ENCODE peak calls at places on chromosomes 5 and 9, in four cellular contexts. S, Q, E and V are unnamed samples.

GRCh38 chr9:21993893-21994525 is at the start of gene CDKN2A:
- DNase-seq in E (no peak), Q (peak), S (peak), V (no peak)

GRCh38 chr5:131396015-131396414 is 132.2 kb downstream of the CDC42SE2 start:
- DNase-seq in Q (no peak), S (peak), E (no peak), V (no peak)

GRCh38 chr5:131265318-131265803 is 1.5 kb downstream of the CDC42SE2 start:
- DNase-seq in Q (peak), S (no peak), E (no peak), V (no peak)

GRCh38 chr5:40204157-40204556 is 475.6 kb upstream of the PTGER4 start:
- DNase-seq in E (no peak), Q (no peak), S (no peak), V (no peak)

GRCh38 chr9:21443849-21444625 is 3.8 kb downstream of the IFNA1 start:
- DNase-seq in E (no peak), S (peak), Q (no peak), V (no peak)

GRCh38 chr9:131037336-131038255 is 28.6 kb downstream of the LAMC3 start:
- DNase-seq in S (no peak), E (no peak), Q (no peak), V (no peak)

GRCh38 chr9:114000671-114001409 is 77.3 kb downstream of the AMBP start:
- DNase-seq in Q (no peak), E (no peak), S (no peak), V (no peak)

GRCh38 chr9:96086936-96087582 is 211.6 kb downstream of the ERCC6L2 start:
- DNase-seq in S (no peak), E (no peak), Q (no peak), V (no peak)

GRCh38 chr9:81410201-81410600 is 279.1 kb downstream of the TLE1 start:
- DNase-seq in S (no peak), E (no peak), Q (no peak), V (no peak)

GRCh38 chr9:14692918-14693861 is at the start of gene ZDHHC21:
- DNase-seq in E (peak), S (peak), Q (peak), V (no peak)

GRCh38 chr9:127667127-127667844 is 39.5 kb upstream of the CFAP157 start:
- DNase-seq in Q (no peak), E (no peak), S (no peak), V (no peak)

GRCh38 chr5:40828690-40829661 is 6.0 kb downstream of the RPL37 start:
- DNase-seq in E (no peak), Q (no peak), S (no peak), V (no peak)

GRCh38 chr9:107336718-107337360 is 53.8 kb downstream of the RAD23B start:
- DNase-seq in S (no peak), E (no peak), Q (no peak), V (no peak)

GRCh38 chr9:81499021-81499454 is 190.3 kb downstream of the TLE1 start:
- DNase-seq in S (no peak), E (no peak), Q (no peak), V (no peak)

GRCh38 chr9:32873546-32873945 is 90.2 kb downstream of the TMEM215 start:
- DNase-seq in S (no peak), Q (no peak), E (no peak), V (no peak)

GRCh38 chr5:140327589-140327988 is 18.8 kb downstream of the HBEGF start:
- DNase-seq in S (no peak), E (no peak), Q (no peak), V (no peak)

GRCh38 chr9:71748280-71748743 is 20.0 kb downstream of the CEMIP2 start:
- DNase-seq in E (no peak), Q (no peak), S (no peak), V (no peak)